ENCODE peak calls at places on chromosomes 2 and 18, in eight cellular contexts. G, O, U, R, N, A, Y and H are unnamed samples.

GRCh38 chr2:113198048-113198789 is 24.4 kb downstream of the PSD4 start:
- DNase-seq in G (no peak), O (no peak), U (no peak), R (no peak), N (no peak), A (no peak), Y (no peak), H (no peak)

GRCh38 chr2:38192976-38193375 is 117.0 kb upstream of the CYP1B1 start:
- DNase-seq in G (no peak), O (no peak), U (no peak), R (no peak), N (no peak), A (no peak), Y (no peak), H (no peak)

GRCh38 chr18:23967321-23968089 is 47.0 kb upstream of the TTC39C start:
- DNase-seq in G (no peak), O (no peak), U (peak; percentile 59), R (no peak), N (no peak), A (no peak), Y (no peak), H (no peak)

GRCh38 chr2:79580175-79580574 is 67.3 kb downstream of the CTNNA2 start:
- DNase-seq in G (no peak), O (peak; percentile 1), U (no peak), R (no peak), N (no peak), A (no peak), Y (no peak), H (no peak)

GRCh38 chr18:3012920-3013810 is at the start of gene LPIN2:
- DNase-seq in G (peak; percentile 87), O (peak; percentile 96), U (peak; percentile 98), R (peak; percentile 100), N (peak; percentile 99), A (peak; percentile 100), Y (peak; percentile 100), H (peak; percentile 98)

GRCh38 chr2:174681983-174682577 is 82.2 kb downstream of the CHRNA1 start:
- DNase-seq in G (no peak), O (peak; percentile 49), U (no peak), R (peak; percentile 62), N (peak; percentile 77), A (peak; percentile 79), Y (peak; percentile 25), H (no peak)

GRCh38 chr2:53631313-53632125 is 136.1 kb upstream of the CHAC2 start:
- DNase-seq in G (no peak), O (no peak), U (no peak), R (no peak), N (no peak), A (no peak), Y (no peak), H (no peak)

GRCh38 chr2:241550616-241551580 is 7.6 kb upstream of the BOK start:
- DNase-seq in G (no peak), O (no peak), U (no peak), R (no peak), N (no peak), A (no peak), Y (no peak), H (no peak)

GRCh38 chr2:200713704-200714064 is 98.0 kb upstream of the BZW1 start:
- DNase-seq in G (no peak), O (no peak), U (no peak), R (peak; percentile 21), N (no peak), A (no peak), Y (no peak), H (no peak)

GRCh38 chr2:203758841-203759691 is 52.6 kb downstream of the CD28 start:
- DNase-seq in G (no peak), O (peak; percentile 78), U (no peak), R (no peak), N (no peak), A (no peak), Y (no peak), H (peak; percentile 84)

GRCh38 chr2:174535757-174536703 is 49.2 kb upstream of the GPR155 start:
- DNase-seq in G (no peak), O (no peak), U (peak; percentile 85), R (no peak), N (no peak), A (no peak), Y (no peak), H (no peak)

GRCh38 chr2:112614201-112614840 is 29.9 kb downstream of the CHCHD5 start:
- DNase-seq in G (no peak), O (no peak), U (no peak), R (no peak), N (no peak), A (peak; percentile 41), Y (peak; percentile 67), H (no peak)

GRCh38 chr2:237888389-237888788 is 29.0 kb downstream of the RAMP1 start:
- DNase-seq in G (no peak), O (peak; percentile 56), U (no peak), R (no peak), N (no peak), A (no peak), Y (no peak), H (peak; percentile 63)

GRCh38 chr2:204550738-204551137 is 5.5 kb downstream of the PARD3B start:
- DNase-seq in G (no peak), O (peak; percentile 95), U (no peak), R (no peak), N (no peak), A (no peak), Y (no peak), H (peak; percentile 82)

GRCh38 chr2:121359937-121360565 is 75.0 kb upstream of the TFCP2L1 start:
- DNase-seq in G (no peak), O (no peak), U (no peak), R (no peak), N (no peak), A (no peak), Y (no peak), H (no peak)

GRCh38 chr2:79771530-79771929 is 258.7 kb downstream of the CTNNA2 start:
- DNase-seq in G (no peak), O (no peak), U (no peak), R (no peak), N (no peak), A (no peak), Y (no peak), H (no peak)

GRCh38 chr2:159973325-159973724 is 89.1 kb downstream of the PLA2R1 start:
- DNase-seq in G (no peak), O (no peak), U (no peak), R (no peak), N (no peak), A (no peak), Y (no peak), H (no peak)

GRCh38 chr2:209368406-209368805 is 55.4 kb upstream of the MAP2 start:
- DNase-seq in G (no peak), O (no peak), U (no peak), R (no peak), N (no peak), A (no peak), Y (no peak), H (no peak)

GRCh38 chr18:64127172-64127571 is 21.7 kb downstream of the LINC00305 start:
- DNase-seq in G (no peak), O (no peak), U (no peak), R (no peak), N (no peak), A (no peak), Y (no peak), H (no peak)

GRCh38 chr2:168673265-168674222 is 128.9 kb upstream of the NOSTRIN start:
- DNase-seq in G (no peak), O (no peak), U (no peak), R (no peak), N (no peak), A (no peak), Y (no peak), H (no peak)

GRCh38 chr2:61993422-61994024 is 88.0 kb downstream of the COMMD1 start:
- DNase-seq in G (peak; percentile 38), O (peak; percentile 58), U (peak; percentile 80), R (no peak), N (no peak), A (no peak), Y (peak; percentile 25), H (peak; percentile 76)

GRCh38 chr18:79497638-79498081 is 101.9 kb downstream of the NFATC1 start:
- DNase-seq in G (no peak), O (peak; percentile 15), U (no peak), R (no peak), N (no peak), A (no peak), Y (no peak), H (no peak)

GRCh38 chr2:63990072-63990471 is 29.2 kb downstream of the VPS54 start:
- DNase-seq in G (no peak), O (no peak), U (no peak), R (no peak), N (no peak), A (no peak), Y (no peak), H (no peak)

DNA sequence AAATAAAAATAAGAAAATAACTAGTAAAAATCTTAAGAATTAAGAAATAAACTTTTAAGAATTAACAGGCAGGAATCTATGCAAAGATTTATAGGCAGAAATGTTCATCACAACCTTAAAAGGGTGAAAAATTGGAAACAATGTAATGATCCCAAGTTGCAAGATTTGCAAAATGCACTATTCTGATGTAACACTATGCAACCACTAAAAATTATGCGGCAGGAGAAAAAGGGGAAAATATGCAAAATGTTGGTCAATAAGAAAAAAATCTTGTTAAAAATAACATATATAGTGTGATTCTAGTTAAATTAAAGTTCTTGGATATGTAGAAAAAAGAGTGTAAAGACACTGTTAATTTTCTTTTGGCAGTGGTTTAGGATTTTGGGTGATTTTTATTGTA is 132.8 kb downstream of the UPP2 start:
- DNase-seq in G (no peak), O (no peak), U (no peak), R (no peak), N (no peak), A (no peak), Y (no peak), H (no peak)
- TF ChIP-seq CTCF in G (no peak), O (no peak), U (no peak), R (no peak), N (no peak), A (no peak), Y (no peak), H (no peak)

DNA sequence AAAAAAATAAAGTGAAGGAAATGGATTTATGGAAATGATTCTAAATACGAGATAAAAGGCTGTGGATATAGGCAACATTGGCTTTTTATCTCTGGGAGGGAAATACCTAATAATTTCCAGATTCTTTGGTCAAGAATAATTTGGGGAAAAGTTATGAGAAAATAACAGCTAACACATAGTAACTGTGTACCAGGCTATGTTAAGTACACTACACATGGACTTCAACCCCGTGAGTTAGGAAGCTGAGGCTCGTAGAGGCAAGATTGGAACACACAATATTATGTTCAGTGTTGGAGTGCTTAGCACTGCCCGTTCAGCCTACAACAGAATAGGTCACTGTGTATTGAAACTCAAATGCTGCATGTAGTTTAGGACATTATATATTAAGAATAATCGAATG is 34.3 kb upstream of the GPD2 start:
- DNase-seq in G (no peak), O (no peak), U (no peak), R (no peak), N (no peak), A (no peak), Y (peak; percentile 34), H (no peak)
- H3K4me3 ChIP-seq in G (no peak overlapping the region), O (no peak overlapping the region), U (peak overlapping the region; percentile 89), R (no peak overlapping the region), N (no peak overlapping the region), A (no peak overlapping the region), Y (no peak overlapping the region), H (no peak overlapping the region)

GRCh38 chr2:71190959-71191943 is 35.7 kb downstream of the PAIP2B start:
- DNase-seq in G (peak; percentile 3), O (peak; percentile 40), U (peak; percentile 13), R (no peak), N (no peak), A (no peak), Y (no peak), H (peak; percentile 16)
- TF ChIP-seq CTCF in G (peak; percentile 35), O (peak; percentile 48), U (peak; percentile 69), R (no peak), N (no peak), A (no peak), Y (no peak), H (peak; percentile 16)

GRCh38 chr2:119255760-119256573 is 32.3 kb downstream of the STEAP3 start:
- DNase-seq in G (peak; percentile 54), O (peak; percentile 97), U (no peak), R (no peak), N (no peak), A (no peak), Y (no peak), H (peak; percentile 97)
- H3K4me3 ChIP-seq in G (no peak overlapping the region), O (no peak overlapping the region), U (no peak overlapping the region), R (no peak overlapping the region), N (no peak overlapping the region), A (no peak overlapping the region), Y (no peak overlapping the region), H (peak overlapping the region; percentile 27)